ENCODE peak calls at places on chromosomes 11 and 22, in four cellular contexts. N is mucosa of descending colon, Y is thoracic aorta, S is spleen. L is an unnamed sample.

GRCh38 chr11:106160494-106160893 is 83.0 kb downstream of the AASDHPPT start:
- DNase-seq in N (no peak), Y (no peak), S (no peak), L (no peak)

GRCh38 chr11:88295028-88295427 is 42.5 kb downstream of the CTSC start:
- DNase-seq in N (no peak), Y (no peak), S (no peak), L (no peak)

GRCh38 chr22:46742576-46743221 is 4.6 kb upstream of the CERK start:
- DNase-seq in N (peak; percentile 78), Y (no peak), S (no peak), L (peak; percentile 54)

GRCh38 chr11:68651208-68651984 is 32.9 kb upstream of the GAL start:
- DNase-seq in N (no peak), Y (no peak), S (no peak), L (peak; percentile 49)

GRCh38 chr22:22884010-22884887 is 3.4 kb upstream of the IGLL5 start:
- DNase-seq in N (no peak), Y (no peak), S (no peak), L (peak; percentile 58)

GRCh38 chr11:6693342-6694228 is 10.4 kb upstream of the MRPL17 start:
- DNase-seq in N (no peak), Y (peak; percentile 42), S (no peak), L (no peak)

GRCh38 chr22:38868286-38868721 is 3.7 kb downstream of the CBX6 start:
- DNase-seq in N (no peak), Y (no peak), S (no peak), L (no peak)

GRCh38 chr11:35491231-35491871 is 34.1 kb downstream of the PAMR1 start:
- DNase-seq in N (no peak), Y (no peak), S (no peak), L (no peak)

GRCh38 chr11:10305262-10305963 is 540 bp downstream of the ADM start:
- DNase-seq in N (peak; percentile 68), Y (no peak), S (peak; percentile 90), L (peak; percentile 79)

GRCh38 chr22:26404851-26405357 is 24.2 kb upstream of the ASPHD2 start:
- DNase-seq in N (no peak), Y (no peak), S (no peak), L (no peak)

GRCh38 chr11:12232819-12233601 is 122.6 kb downstream of the MICAL2 start:
- DNase-seq in N (no peak), Y (no peak), S (no peak), L (no peak)

GRCh38 chr22:27670701-27671412 is 130.7 kb downstream of the MN1 start:
- DNase-seq in N (peak; percentile 52), Y (no peak), S (peak; percentile 72), L (no peak)

GRCh38 chr11:111775024-111775710 is 9.0 kb upstream of the PPP2R1B start:
- DNase-seq in N (no peak), Y (no peak), S (no peak), L (no peak)

GRCh38 chr11:65181569-65182257 is at the start of gene CAPN1:
- DNase-seq in N (peak; percentile 94), Y (peak; percentile 82), S (peak; percentile 92), L (peak; percentile 94)

GRCh38 chr11:6251990-6252473 is 7.6 kb upstream of the CCKBR start:
- DNase-seq in N (no peak), Y (no peak), S (no peak), L (no peak)

GRCh38 chr22:29071261-29072045 is 1.4 kb upstream of the KREMEN1 start:
- DNase-seq in N (peak; percentile 83), Y (no peak), S (peak; percentile 84), L (peak; percentile 81)

GRCh38 chr11:29125621-29126020 is 891.2 kb downstream of the KCNA4 start:
- DNase-seq in N (no peak), Y (no peak), S (no peak), L (no peak)

GRCh38 chr11:46026616-46027293 is 94.5 kb downstream of the PHF21A start:
- DNase-seq in N (no peak), Y (no peak), S (no peak), L (no peak)

GRCh38 chr11:97557399-97557798 is 1167.6 kb downstream of the JRKL start:
- DNase-seq in N (no peak), Y (no peak), S (no peak), L (no peak)

GRCh38 chr11:116595305-116595880 is 177.4 kb downstream of the BUD13 start:
- DNase-seq in N (no peak), Y (no peak), S (peak; percentile 15), L (no peak)

GRCh38 chr11:202490-202889 is 4.7 kb downstream of the BET1L start:
- DNase-seq in N (no peak), Y (no peak), S (no peak), L (peak; percentile 51)

GRCh38 chr11:104394508-104394907 is 230.6 kb upstream of the PDGFD start:
- DNase-seq in N (no peak), Y (no peak), S (no peak), L (no peak)

GRCh38 chr11:120208777-120209176 is 2.1 kb upstream of the OAF start:
- DNase-seq in N (no peak), Y (no peak), S (no peak), L (no peak)

GRCh38 chr11:116357769-116358544 is 414.8 kb downstream of the BUD13 start:
- DNase-seq in N (no peak), Y (no peak), S (no peak), L (no peak)

GRCh38 chr11:66335531-66336233 is 552 bp downstream of the RIN1 start:
- DNase-seq in N (peak; percentile 66), Y (no peak), S (peak; percentile 80), L (peak; percentile 82)

GRCh38 chr11:13249992-13250391 is 27.6 kb upstream of the BMAL1 start:
- DNase-seq in N (no peak), Y (no peak), S (no peak), L (no peak)

GRCh38 chr11:31802990-31803812 is 7.9 kb downstream of the PAX6 start:
- DNase-seq in N (no peak), Y (no peak), S (peak; percentile 65), L (no peak)

GRCh38 chr11:119990306-119991021 is 147.4 kb downstream of the TRIM29 start:
- DNase-seq in N (no peak), Y (no peak), S (no peak), L (no peak)

GRCh38 chr11:119157088-119157487 is 8.2 kb downstream of the ABCG4 start:
- DNase-seq in N (no peak), Y (no peak), S (no peak), L (no peak)

GRCh38 chr11:71934213-71934612 is 5.4 kb downstream of the RNF121 start:
- DNase-seq in N (no peak), Y (no peak), S (no peak), L (no peak)

GRCh38 chr11:71935338-71935925 is 6.6 kb downstream of the RNF121 start:
- DNase-seq in N (no peak), Y (no peak), S (no peak), L (no peak)

GRCh38 chr11:71930556-71931244 is 1.9 kb downstream of the RNF121 start:
- DNase-seq in N (no peak), Y (no peak), S (no peak), L (no peak)

GRCh38 chr11:71931245-71931602 is 2.4 kb downstream of the RNF121 start:
- DNase-seq in N (no peak), Y (no peak), S (no peak), L (no peak)

DNA sequence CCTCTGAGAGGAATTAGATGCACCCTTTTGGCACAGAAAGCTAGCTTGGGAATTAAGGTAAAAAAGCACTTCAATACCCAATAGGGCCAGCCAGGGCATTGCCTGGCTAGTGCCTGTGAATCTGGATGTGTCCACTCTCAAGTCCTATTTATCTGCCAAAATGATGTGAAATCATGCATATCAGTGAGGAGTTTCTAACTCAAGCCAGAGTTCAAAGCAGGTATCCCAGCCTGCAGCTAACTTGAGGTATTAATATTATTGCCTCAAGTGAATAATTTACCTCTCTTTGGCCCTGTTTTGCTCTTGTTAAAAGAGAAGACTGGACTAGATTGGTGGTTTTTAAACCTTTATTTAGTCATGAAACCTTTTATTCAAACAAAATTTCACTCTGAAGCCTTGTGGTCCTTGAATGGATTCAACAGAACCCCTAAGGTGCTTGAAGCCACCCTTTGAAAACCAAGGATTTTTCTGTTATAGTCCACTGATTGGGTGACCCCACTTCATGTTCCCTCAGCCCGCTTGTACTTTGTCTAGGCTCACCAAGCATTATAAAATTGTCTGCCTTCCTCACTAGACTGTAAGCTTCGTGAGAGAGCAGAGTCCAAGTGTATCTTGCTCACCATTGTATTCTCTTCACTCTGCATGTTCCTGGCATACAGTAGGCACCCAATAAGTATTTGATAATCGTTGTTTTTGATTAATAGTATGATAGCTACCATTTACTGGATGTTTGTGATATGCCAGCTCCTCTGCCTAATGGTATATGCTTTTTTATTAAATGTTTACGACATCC is 4.5 kb downstream of the RNF121 start:
- DNase-seq in N (no peak), Y (no peak), S (no peak), L (no peak)
- H3K4me1 ChIP-seq in N (peaks cover 13% of the 10 kb centered on the region), Y (peaks cover 77% of the 10 kb centered on the region), S (peaks cover 57% of the 10 kb centered on the region), L (peaks cover 40% of the 10 kb centered on the region)

GRCh38 chr22:49983148-49984042 is 22.8 kb downstream of the PIM3 start:
- DNase-seq in N (peak; percentile 53), Y (no peak), S (peak; percentile 81), L (peak; percentile 78)
- TF ChIP-seq CTCF in N (no peak), Y (peak; percentile 23), S (peak; percentile 24), L (peak; percentile 28)

GRCh38 chr22:17097701-17098100 is 12.9 kb downstream of the IL17RA start:
- DNase-seq in N (no peak), Y (no peak), S (peak; percentile 69), L (no peak)
- H3K4me1 ChIP-seq in N (peaks cover 2% of the 10 kb centered on the region), Y (no peaks in the 10 kb centered on the region), S (peaks cover 82% of the 10 kb centered on the region), L (no peaks in the 10 kb centered on the region)

GRCh38 chr11:75351541-75352416 is at the start of gene ARRB1:
- DNase-seq in N (peak; percentile 85), Y (no peak), S (peak; percentile 89), L (peak; percentile 89)
- TF ChIP-seq CTCF in N (peak; percentile 7), Y (no peak), S (peak; percentile 45), L (no peak)

GRCh38 chr22:37713761-37714160 is 16.9 kb downstream of the TRIOBP start:
- DNase-seq in N (no peak), Y (no peak), S (no peak), L (no peak)

GRCh38 chr22:37716708-37717107 is 19.9 kb downstream of the TRIOBP start:
- DNase-seq in N (no peak), Y (no peak), S (no peak), L (no peak)

GRCh38 chr22:37714634-37715033 is 17.8 kb downstream of the TRIOBP start:
- DNase-seq in N (no peak), Y (no peak), S (no peak), L (no peak)

GRCh38 chr22:37711490-37711889 is 14.6 kb downstream of the TRIOBP start:
- DNase-seq in N (no peak), Y (no peak), S (no peak), L (no peak)

DNA sequence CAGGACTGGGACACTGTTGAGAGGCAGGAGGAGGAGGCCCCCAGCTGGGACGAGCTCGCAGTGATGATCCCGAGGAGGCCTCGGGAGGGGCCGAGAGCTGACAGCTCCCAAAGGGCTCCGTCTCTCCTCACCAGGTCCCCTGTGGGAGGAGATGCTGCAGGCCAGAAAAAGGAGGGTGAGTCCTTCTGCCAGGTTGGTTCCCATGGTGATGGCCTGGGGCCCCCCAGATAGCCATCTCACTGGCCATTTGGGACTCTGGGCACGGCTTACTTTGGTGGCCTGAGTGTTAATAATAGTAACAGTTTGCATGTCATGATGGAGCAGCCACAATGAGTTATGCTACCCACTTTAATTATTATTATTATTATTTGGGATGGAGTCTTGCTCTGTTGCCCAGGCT is 18.9 kb downstream of the TRIOBP start:
- DNase-seq in N (no peak), Y (no peak), S (no peak), L (no peak)
- H3K4me1 ChIP-seq in N (peaks cover under 1% of the 10 kb centered on the region), Y (no peaks in the 10 kb centered on the region), S (no peaks in the 10 kb centered on the region), L (no peaks in the 10 kb centered on the region)

GRCh38 chr11:8682219-8683114 is at the start of the genes RPL27A and TRIM66:
- DNase-seq in N (peak; percentile 99), Y (peak; percentile 85), S (peak; percentile 99), L (peak; percentile 99)
- TF ChIP-seq CTCF in N (peak; percentile 7), Y (peak; percentile 21), S (peak; percentile 41), L (no peak)

GRCh38 chr22:32535531-32536190 is 61.0 kb downstream of the FBXO7 start:
- DNase-seq in N (no peak), Y (no peak), S (no peak), L (no peak)
- H3K4me1 ChIP-seq in N (peaks cover 5% of the 10 kb centered on the region), Y (peaks cover 16% of the 10 kb centered on the region), S (peaks cover 38% of the 10 kb centered on the region), L (peaks cover 18% of the 10 kb centered on the region)